ENCODE peak calls at places on chromosomes 2 and 18, in four cellular contexts. Q is Caco-2, P is neural crest cell, L is K562. F is an unnamed sample.

GRCh38 chr2:66301073-66301766 is 133.7 kb upstream of the MEIS1 start:
- DNase-seq in L (no peak), Q (no peak), P (no peak), F (no peak)

GRCh38 chr2:240338274-240338673 is 97.2 kb upstream of the GPC1 start:
- DNase-seq in L (no peak), Q (no peak), P (no peak), F (no peak)

GRCh38 chr2:46372475-46372874 is 75.3 kb downstream of the EPAS1 start:
- DNase-seq in L (no peak), Q (no peak), P (no peak), F (no peak)

GRCh38 chr2:127415593-127416485 is 2.4 kb upstream of the PROC start:
- DNase-seq in Q (peak), L (peak), P (peak), F (peak)

GRCh38 chr18:13222371-13223281 is 4.1 kb downstream of the LDLRAD4 start:
- DNase-seq in P (no peak), L (no peak), Q (no peak), F (no peak)

GRCh38 chr18:58056159-58056558 is 12.1 kb downstream of the NEDD4L start:
- DNase-seq in P (no peak), Q (no peak), L (no peak), F (no peak)

GRCh38 chr2:120517790-120518469 is 172.0 kb downstream of the INHBB start:
- DNase-seq in Q (no peak), P (no peak), L (no peak), F (no peak)

GRCh38 chr2:158837645-158838044 is 42.5 kb downstream of the DAPL1 start:
- DNase-seq in Q (no peak), P (no peak), L (no peak), F (no peak)

GRCh38 chr2:95319481-95320343 is 22.6 kb downstream of the KCNIP3 start:
- DNase-seq in P (no peak), Q (no peak), L (no peak), F (no peak)

GRCh38 chr18:9742588-9743131 is 34.6 kb downstream of the RAB31 start:
- DNase-seq in Q (no peak), L (no peak), P (no peak), F (peak)

GRCh38 chr2:241239552-241240202 is 51.2 kb downstream of the ANO7 start:
- DNase-seq in L (no peak), P (no peak), Q (no peak), F (no peak)

GRCh38 chr2:43043471-43043870 is 182.9 kb downstream of the ZFP36L2 start:
- DNase-seq in P (no peak), Q (no peak), L (no peak), F (no peak)

GRCh38 chr2:102226612-102227351 is 40.0 kb downstream of the IL1RL2 start:
- DNase-seq in Q (no peak), L (no peak), P (no peak), F (no peak)

GRCh38 chr2:54207666-54208195 is 48.3 kb downstream of the TSPYL6 start:
- DNase-seq in L (no peak), Q (no peak), P (no peak), F (no peak)

GRCh38 chr18:9737814-9738160 is 29.7 kb downstream of the RAB31 start:
- DNase-seq in P (no peak), L (no peak), Q (no peak), F (no peak)

GRCh38 chr2:15874311-15874710 is 66.0 kb upstream of the MYCN start:
- DNase-seq in P (no peak), Q (no peak), L (no peak), F (no peak)

GRCh38 chr2:177183860-177184259 is 28.7 kb upstream of the HNRNPA3 start:
- DNase-seq in P (no peak), L (no peak), Q (no peak), F (no peak)

GRCh38 chr2:120758181-120759048 is 22.7 kb downstream of the GLI2 start:
- DNase-seq in Q (peak), L (no peak), P (no peak), F (no peak)

GRCh38 chr2:21039979-21040467 is 3.9 kb downstream of the APOB start:
- DNase-seq in P (no peak), Q (no peak), L (no peak), F (no peak)

GRCh38 chr2:26626606-26627005 is 14.6 kb downstream of the CIB4 start:
- DNase-seq in P (no peak), L (no peak), Q (no peak), F (no peak)
- TF ChIP-seq CTCF in P (no peak), L (no peak), Q (no peak), F (no peak)

GRCh38 chr18:45363258-45363657 is 252.0 kb upstream of the SLC14A2 start:
- DNase-seq in L (no peak), P (no peak), Q (no peak), F (no peak)

GRCh38 chr18:45370190-45371010 is 244.9 kb upstream of the SLC14A2 start:
- DNase-seq in P (no peak), L (no peak), Q (no peak), F (no peak)

GRCh38 chr18:45361148-45361851 is 254.0 kb upstream of the SLC14A2 start:
- DNase-seq in Q (no peak), P (no peak), L (no peak), F (no peak)

DNA sequence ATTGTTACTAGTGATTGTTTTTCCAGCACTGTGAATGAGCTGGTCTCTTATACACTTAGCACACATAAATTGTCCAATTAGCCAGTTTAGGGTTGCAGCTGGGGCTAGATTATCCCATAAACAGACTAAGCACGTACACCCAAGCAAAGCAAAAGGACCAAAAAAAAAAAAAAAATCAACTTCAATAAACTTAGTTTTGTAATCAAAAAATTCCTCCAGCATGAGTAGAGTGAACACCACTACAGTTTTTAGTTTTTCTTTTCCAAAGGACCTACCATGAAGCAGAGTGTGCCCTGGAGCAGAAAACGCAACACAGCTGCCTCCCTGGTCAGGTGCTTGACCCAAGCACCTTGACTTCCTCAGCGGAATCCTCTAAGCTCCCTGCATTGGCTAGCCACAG is 249.4 kb upstream of the SLC14A2 start:
- DNase-seq in P (no peak), Q (no peak), L (no peak), F (no peak)
- TF ChIP-seq CTCF in P (no peak), Q (no peak), L (no peak), F (no peak)

DNA sequence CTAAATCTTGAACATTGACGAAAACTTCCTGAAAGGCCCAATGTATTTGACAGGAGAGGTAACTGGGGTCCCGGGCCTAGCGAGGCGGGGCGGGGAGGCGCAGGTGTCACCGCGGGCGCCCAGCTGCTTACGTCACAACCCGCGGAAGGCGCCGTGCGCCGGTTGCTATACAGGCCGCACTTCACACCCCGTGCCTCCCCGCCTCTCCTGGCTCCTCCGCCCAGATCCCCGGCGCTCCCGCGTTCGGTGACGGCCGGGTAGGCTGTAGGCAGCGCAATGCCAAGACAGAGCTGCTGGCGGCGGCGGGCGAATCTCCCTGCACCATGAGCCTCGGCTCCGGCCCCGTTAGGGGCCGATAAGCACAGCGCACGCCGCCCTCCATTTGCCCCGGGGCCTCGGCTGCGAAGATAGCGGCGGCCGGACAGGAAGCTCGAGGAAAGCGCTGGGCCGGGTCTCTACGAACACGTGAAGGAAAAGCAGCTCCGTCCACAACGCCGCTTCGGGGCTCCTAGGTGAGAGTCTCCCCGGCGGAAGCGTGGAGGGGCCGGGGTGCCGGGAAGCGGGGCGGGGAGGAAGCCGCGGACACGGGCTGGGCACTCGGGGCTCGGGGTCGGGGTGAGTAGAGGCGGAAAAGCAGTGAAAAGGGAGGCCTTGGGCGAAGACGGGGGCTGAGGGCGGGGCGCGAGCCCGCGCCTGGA is at the start of gene RNF138:
- DNase-seq in P (peak), L (peak), Q (peak), F (peak)
- TF ChIP-seq CTCF in P (no peak), L (no peak), Q (no peak), F (no peak)

DNA sequence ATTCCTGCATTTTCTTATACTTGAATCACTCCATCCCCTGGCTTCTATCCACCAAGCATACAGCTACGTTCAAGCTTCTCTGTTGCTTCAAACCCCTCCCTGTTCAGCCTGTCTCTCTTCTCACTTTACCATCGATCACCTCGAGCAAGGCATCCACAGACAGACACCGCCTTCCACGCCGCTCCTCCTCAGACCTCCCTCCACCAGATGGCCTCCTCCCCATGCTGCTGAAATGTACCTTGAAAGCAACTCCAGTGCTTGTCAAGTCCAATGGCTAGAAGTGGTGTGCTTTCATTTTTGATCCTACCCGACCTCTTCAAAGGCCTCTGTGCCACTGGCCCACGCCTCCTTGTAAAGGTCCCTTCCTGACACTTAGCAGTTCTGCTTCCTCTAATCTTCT is 131.3 kb upstream of the ACAA2 start:
- DNase-seq in L (peak), Q (peak), P (no peak), F (no peak)
- TF ChIP-seq CTCF in L (peak), Q (no peak), P (no peak), F (no peak)

GRCh38 chr2:108417254-108417653 is 31.8 kb upstream of the GCC2 start:
- DNase-seq in P (no peak), L (peak), Q (peak), F (no peak)
- TF ChIP-seq CTCF in P (no peak), L (peak), Q (peak), F (no peak)

DNA sequence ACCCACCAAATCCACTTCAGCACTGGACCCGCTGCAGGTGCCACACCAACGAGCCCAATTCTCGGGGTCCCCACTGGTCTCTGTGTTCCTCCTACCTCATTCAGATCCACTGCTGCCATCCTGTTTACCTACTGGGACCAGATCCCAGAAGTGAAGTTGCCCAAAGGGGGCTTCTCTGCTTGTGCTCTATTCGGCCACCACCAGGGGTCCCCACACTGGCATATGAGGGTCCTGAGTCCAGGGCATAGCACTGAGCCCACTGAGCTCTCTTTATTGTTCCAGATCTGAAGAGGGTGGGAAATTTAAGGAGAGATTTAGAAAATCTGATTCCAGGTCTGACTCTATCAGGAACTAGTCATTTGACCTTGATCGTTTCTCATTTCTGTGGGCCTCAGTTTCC is 2.4 kb downstream of the GPR45 start:
- DNase-seq in Q (no peak), P (peak), L (no peak), F (peak)
- TF ChIP-seq CTCF in Q (no peak), P (peak), L (peak), F (no peak)

DNA sequence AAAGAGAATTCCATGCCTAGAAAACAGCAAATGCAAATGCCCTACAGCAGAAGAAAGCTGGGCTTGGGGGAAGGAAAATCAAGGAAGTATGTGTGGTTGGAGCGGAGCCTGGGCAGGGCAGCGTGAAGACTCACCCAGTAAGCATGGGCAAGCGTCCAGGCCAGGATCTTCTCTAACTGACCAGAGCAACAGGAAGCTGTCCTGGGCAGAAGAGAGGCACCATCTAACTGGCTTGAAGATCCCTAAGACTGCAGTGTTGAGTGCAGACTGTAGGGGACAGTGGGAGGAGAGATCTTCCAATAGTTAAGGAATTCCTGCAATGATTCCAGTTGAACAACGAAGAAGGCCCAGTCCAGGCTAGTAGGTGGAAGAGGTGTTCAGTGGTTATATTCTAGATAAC is 57.9 kb downstream of the NXPH2 start:
- DNase-seq in L (no peak), P (no peak), Q (no peak), F (no peak)
- TF ChIP-seq CTCF in L (no peak), P (no peak), Q (no peak), F (no peak)

GRCh38 chr2:22043784-22044183 is 920.0 kb downstream of the TDRD15 start:
- DNase-seq in Q (no peak), L (no peak), P (no peak), F (no peak)
- TF ChIP-seq CTCF in Q (no peak), L (no peak), P (peak), F (peak)

F was measured in endothelial cell.